ENCODE peak calls at places on chromosome 20, in six cellular contexts. W, C, U, Y, T and H are unnamed samples.

GRCh38 chr20:37577972-37578371 is 50.3 kb upstream of the BLCAP start:
- DNase-seq in W (no peak), Y (no peak), T (no peak), C (no peak), U (no peak), H (no peak)

GRCh38 chr20:43409041-43409913 is 48.4 kb upstream of the SRSF6 start:
- DNase-seq in T (peak; percentile 52), W (peak; percentile 61), U (peak; percentile 68), C (peak; percentile 24), Y (no peak), H (no peak)

GRCh38 chr20:23666189-23666588 is 22.6 kb downstream of the CST4 start:
- DNase-seq in Y (no peak), C (no peak), W (no peak), U (no peak), T (no peak), H (no peak)

GRCh38 chr20:17059465-17059864 is 167.4 kb upstream of the PCSK2 start:
- DNase-seq in T (peak; percentile 75), U (no peak), C (no peak), Y (no peak), W (no peak), H (no peak)

GRCh38 chr20:57428611-57429496 is 37.7 kb downstream of the RBM38 start:
- DNase-seq in W (no peak), C (no peak), T (no peak), Y (no peak), U (no peak), H (no peak)

GRCh38 chr20:53406580-53406979 is 187.1 kb downstream of the ZNF217 start:
- DNase-seq in W (no peak), U (no peak), T (no peak), Y (no peak), C (no peak), H (no peak)

GRCh38 chr20:37413354-37413753 is 67.4 kb downstream of the SRC start:
- DNase-seq in W (no peak), C (no peak), U (no peak), T (no peak), Y (no peak), H (no peak)

GRCh38 chr20:62628691-62629090 is 13.6 kb upstream of the SLCO4A1 start:
- DNase-seq in C (no peak), W (no peak), T (peak; percentile 13), Y (no peak), U (no peak), H (no peak)

GRCh38 chr20:57289401-57290177 is 23.1 kb upstream of the BMP7 start:
- DNase-seq in U (peak; percentile 44), W (no peak), T (peak; percentile 9), Y (no peak), C (no peak), H (no peak)

GRCh38 chr20:564195-564594 is 20.6 kb upstream of the CSNK2A1 start:
- DNase-seq in U (no peak), Y (no peak), C (no peak), T (no peak), W (no peak), H (no peak)

GRCh38 chr20:25254986-25255680 is 7.2 kb downstream of the PYGB start:
- DNase-seq in U (no peak), W (no peak), C (peak; percentile 35), T (no peak), Y (no peak), H (peak; percentile 74)

GRCh38 chr20:11755071-11755881 is 162.4 kb upstream of the BTBD3 start:
- DNase-seq in W (peak; percentile 20), T (no peak), C (no peak), Y (no peak), U (peak; percentile 50), H (no peak)

GRCh38 chr20:58481541-58482021 is 33.6 kb downstream of the APCDD1L start:
- DNase-seq in W (peak; percentile 69), Y (no peak), T (no peak), C (peak; percentile 29), U (peak; percentile 88), H (peak; percentile 67)

GRCh38 chr20:18783385-18783959 is 30.1 kb upstream of the SCP2D1 start:
- DNase-seq in T (no peak), C (no peak), W (no peak), U (no peak), Y (no peak), H (no peak)

GRCh38 chr20:17912916-17913315 is 55.7 kb downstream of the SNX5 start:
- DNase-seq in U (no peak), Y (no peak), T (peak; percentile 43), W (peak; percentile 93), C (no peak), H (no peak)

GRCh38 chr20:17822540-17823155 is 122.9 kb downstream of the BANF2 start:
- DNase-seq in U (no peak), W (no peak), C (no peak), T (no peak), Y (no peak), H (no peak)

GRCh38 chr20:37239026-37239451 is 22.6 kb downstream of the GHRH start:
- DNase-seq in Y (no peak), U (no peak), W (peak; percentile 27), T (peak; percentile 10), C (no peak), H (peak; percentile 34)

GRCh38 chr20:35125753-35126152 is 21.4 kb downstream of the EDEM2 start:
- DNase-seq in T (no peak), Y (no peak), C (no peak), U (no peak), W (no peak), H (no peak)

GRCh38 chr20:21191839-21192238 is 66.0 kb downstream of the KIZ start:
- DNase-seq in Y (no peak), C (no peak), T (no peak), U (peak; percentile 88), W (no peak), H (no peak)

GRCh38 chr20:2807019-2807418 is 6.6 kb upstream of the CPXM1 start:
- DNase-seq in U (no peak), T (no peak), Y (no peak), W (no peak), C (no peak), H (no peak)

GRCh38 chr20:21202284-21202683 is 76.4 kb downstream of the KIZ start:
- DNase-seq in T (peak; percentile 43), C (peak; percentile 17), U (no peak), Y (no peak), W (no peak), H (no peak)

GRCh38 chr20:60071965-60072364 is 113.7 kb downstream of the CDH26 start:
- DNase-seq in W (no peak), U (no peak), T (peak; percentile 9), C (peak; percentile 76), Y (no peak), H (no peak)

GRCh38 chr20:46119547-46119946 is 1.4 kb downstream of the CD40 start:
- DNase-seq in W (no peak), U (no peak), C (no peak), T (no peak), Y (no peak), H (no peak)
- H3K9ac ChIP-seq in W (no peak overlapping the region), U (no peak overlapping the region), C (no peak overlapping the region), T (no peak overlapping the region), Y (no peak overlapping the region), H (no peak overlapping the region)

GRCh38 chr20:39277185-39277584 is 315.0 kb downstream of the DHX35 start:
- DNase-seq in C (no peak), W (no peak), U (no peak), T (no peak), Y (no peak), H (no peak)

GRCh38 chr20:39283464-39283863 is 321.3 kb downstream of the DHX35 start:
- DNase-seq in U (no peak), T (no peak), W (no peak), Y (no peak), C (no peak), H (no peak)

GRCh38 chr20:39280875-39281274 is 318.7 kb downstream of the DHX35 start:
- DNase-seq in C (no peak), Y (no peak), W (no peak), U (no peak), T (no peak), H (no peak)

GRCh38 chr20:39282619-39283092 is 320.5 kb downstream of the DHX35 start:
- DNase-seq in W (no peak), U (peak; percentile 34), T (no peak), C (no peak), Y (no peak), H (no peak)
- H3K4me1 ChIP-seq in W (no peaks in the 10 kb centered on the region), U (peaks cover 18% of the 10 kb centered on the region), T (no peaks in the 10 kb centered on the region), C (no peaks in the 10 kb centered on the region), Y (no peaks in the 10 kb centered on the region), H (no peaks in the 10 kb centered on the region)

DNA sequence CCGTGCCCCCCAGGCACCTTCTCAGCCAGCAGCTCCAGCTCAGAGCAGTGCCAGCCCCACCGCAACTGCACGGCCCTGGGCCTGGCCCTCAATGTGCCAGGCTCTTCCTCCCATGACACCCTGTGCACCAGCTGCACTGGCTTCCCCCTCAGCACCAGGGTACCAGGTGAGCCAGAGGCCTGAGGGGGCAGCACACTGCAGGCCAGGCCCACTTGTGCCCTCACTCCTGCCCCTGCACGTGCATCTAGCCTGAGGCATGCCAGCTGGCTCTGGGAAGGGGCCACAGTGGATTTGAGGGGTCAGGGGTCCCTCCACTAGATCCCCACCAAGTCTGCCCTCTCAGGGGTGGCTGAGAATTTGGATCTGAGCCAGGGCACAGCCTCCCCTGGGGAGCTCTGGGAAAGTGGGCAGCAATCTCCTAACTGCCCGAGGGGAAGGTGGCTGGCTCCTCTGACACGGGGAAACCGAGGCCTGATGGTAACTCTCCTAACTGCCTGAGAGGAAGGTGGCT is 960 bp downstream of the TNFRSF6B start:
- DNase-seq in Y (no peak), U (no peak), C (peak; percentile 47), W (no peak), T (no peak), H (no peak)
- H3K4me3 ChIP-seq in Y (no peak overlapping the region), U (no peak overlapping the region), C (peak overlapping the region; percentile 47), W (no peak overlapping the region), T (no peak overlapping the region), H (peak overlapping the region; percentile 42)

GRCh38 chr20:32970115-32970972 is 33.9 kb downstream of the SUN5 start:
- DNase-seq in W (no peak), C (no peak), U (no peak), T (no peak), Y (no peak), H (peak; percentile 4)
- H3K9ac ChIP-seq in W (no peak overlapping the region), C (no peak overlapping the region), U (no peak overlapping the region), T (no peak overlapping the region), Y (peak overlapping the region; percentile 49), H (no peak overlapping the region)

GRCh38 chr20:50038169-50038568 is 55.4 kb downstream of the SNAI1 start:
- DNase-seq in W (no peak), Y (no peak), C (no peak), T (no peak), U (no peak), H (no peak)
- H3K4me1 ChIP-seq in W (peaks cover 17% of the 10 kb centered on the region), Y (no peaks in the 10 kb centered on the region), C (peaks cover 11% of the 10 kb centered on the region), T (peaks cover 11% of the 10 kb centered on the region), U (peaks cover 19% of the 10 kb centered on the region), H (peaks cover 3% of the 10 kb centered on the region)